ENCODE peak calls at places on chromosomes 3 and 15, in ten cellular contexts. One of them, this sample, is unnamed.

GRCh38 chr3:62145086-62145757 is 228.1 kb downstream of the FEZF2 start:
- DNase-seq in left ventricle myocardium inferior: no peak
- DNase-seq in stomach: no peak
- DNase-seq in pancreas: no peak
- DNase-seq in Peyer's patch: no peak
- DNase-seq in cardiac muscle cell: no peak
- DNase-seq in adrenal gland: no peak
- DNase-seq in esophagus muscularis mucosa: no peak
- DNase-seq in hepatocyte: no peak
- DNase-seq in heart right ventricle: no peak
- DNase-seq in this sample: no peak

GRCh38 chr3:185351371-185351770 is 11.6 kb upstream of the MAP3K13 start:
- DNase-seq in left ventricle myocardium inferior: no peak
- DNase-seq in stomach: no peak
- DNase-seq in pancreas: no peak
- DNase-seq in Peyer's patch: no peak
- DNase-seq in cardiac muscle cell: no peak
- DNase-seq in adrenal gland: no peak
- DNase-seq in esophagus muscularis mucosa: no peak
- DNase-seq in hepatocyte: no peak
- DNase-seq in heart right ventricle: no peak
- DNase-seq in this sample: no peak

GRCh38 chr15:100215031-100215842 is 126.5 kb downstream of the ADAMTS17 start:
- DNase-seq in left ventricle myocardium inferior: no peak
- DNase-seq in stomach: no peak
- DNase-seq in pancreas: no peak
- DNase-seq in Peyer's patch: peak; percentile 21
- DNase-seq in cardiac muscle cell: no peak
- DNase-seq in adrenal gland: peak; percentile 5
- DNase-seq in esophagus muscularis mucosa: no peak
- DNase-seq in hepatocyte: no peak
- DNase-seq in heart right ventricle: no peak
- DNase-seq in this sample: no peak

GRCh38 chr3:155491696-155492095 is 198.2 kb upstream of the STRIT1 start:
- DNase-seq in left ventricle myocardium inferior: no peak
- DNase-seq in stomach: no peak
- DNase-seq in pancreas: no peak
- DNase-seq in Peyer's patch: no peak
- DNase-seq in cardiac muscle cell: no peak
- DNase-seq in adrenal gland: no peak
- DNase-seq in esophagus muscularis mucosa: no peak
- DNase-seq in hepatocyte: no peak
- DNase-seq in heart right ventricle: no peak
- DNase-seq in this sample: no peak

GRCh38 chr3:41716391-41716910 is 245.5 kb downstream of the ULK4 start:
- DNase-seq in left ventricle myocardium inferior: no peak
- DNase-seq in stomach: no peak
- DNase-seq in pancreas: no peak
- DNase-seq in Peyer's patch: no peak
- DNase-seq in cardiac muscle cell: no peak
- DNase-seq in adrenal gland: no peak
- DNase-seq in esophagus muscularis mucosa: no peak
- DNase-seq in hepatocyte: peak; percentile 21
- DNase-seq in heart right ventricle: no peak
- DNase-seq in this sample: no peak

GRCh38 chr15:71015342-71015741 is 99.9 kb upstream of the THSD4 start:
- DNase-seq in left ventricle myocardium inferior: no peak
- DNase-seq in stomach: no peak
- DNase-seq in pancreas: no peak
- DNase-seq in Peyer's patch: no peak
- DNase-seq in cardiac muscle cell: no peak
- DNase-seq in adrenal gland: no peak
- DNase-seq in esophagus muscularis mucosa: no peak
- DNase-seq in hepatocyte: no peak
- DNase-seq in heart right ventricle: no peak
- DNase-seq in this sample: no peak

GRCh38 chr3:38579551-38580449 is 69.7 kb downstream of the SCN5A start:
- DNase-seq in left ventricle myocardium inferior: peak; percentile 61
- DNase-seq in stomach: peak; percentile 9
- DNase-seq in pancreas: no peak
- DNase-seq in Peyer's patch: peak; percentile 26
- DNase-seq in cardiac muscle cell: peak; percentile 69
- DNase-seq in adrenal gland: no peak
- DNase-seq in esophagus muscularis mucosa: peak; percentile 78
- DNase-seq in hepatocyte: no peak
- DNase-seq in heart right ventricle: peak; percentile 53
- DNase-seq in this sample: no peak

GRCh38 chr15:42808921-42809320 is 72.0 kb upstream of the CDAN1 start:
- DNase-seq in left ventricle myocardium inferior: no peak
- DNase-seq in stomach: no peak
- DNase-seq in pancreas: no peak
- DNase-seq in Peyer's patch: no peak
- DNase-seq in cardiac muscle cell: no peak
- DNase-seq in adrenal gland: no peak
- DNase-seq in esophagus muscularis mucosa: no peak
- DNase-seq in hepatocyte: no peak
- DNase-seq in heart right ventricle: no peak
- DNase-seq in this sample: no peak

GRCh38 chr15:64438653-64439447 is 21.5 kb upstream of the ZNF609 start:
- DNase-seq in left ventricle myocardium inferior: no peak
- DNase-seq in stomach: no peak
- DNase-seq in pancreas: no peak
- DNase-seq in Peyer's patch: no peak
- DNase-seq in cardiac muscle cell: no peak
- DNase-seq in adrenal gland: no peak
- DNase-seq in esophagus muscularis mucosa: no peak
- DNase-seq in hepatocyte: no peak
- DNase-seq in heart right ventricle: no peak
- DNase-seq in this sample: no peak

GRCh38 chr3:74546426-74546825 is 68.0 kb downstream of the CNTN3 start:
- DNase-seq in left ventricle myocardium inferior: no peak
- DNase-seq in stomach: peak; percentile 26
- DNase-seq in pancreas: no peak
- DNase-seq in Peyer's patch: no peak
- DNase-seq in cardiac muscle cell: no peak
- DNase-seq in adrenal gland: no peak
- DNase-seq in esophagus muscularis mucosa: no peak
- DNase-seq in hepatocyte: no peak
- DNase-seq in heart right ventricle: no peak
- DNase-seq in this sample: peak; percentile 66

GRCh38 chr3:101484805-101485620 is 28.0 kb downstream of the SENP7 start:
- DNase-seq in left ventricle myocardium inferior: no peak
- DNase-seq in stomach: no peak
- DNase-seq in pancreas: no peak
- DNase-seq in Peyer's patch: no peak
- DNase-seq in cardiac muscle cell: no peak
- DNase-seq in adrenal gland: no peak
- DNase-seq in esophagus muscularis mucosa: no peak
- DNase-seq in hepatocyte: peak; percentile 8
- DNase-seq in heart right ventricle: no peak
- DNase-seq in this sample: peak; percentile 64

GRCh38 chr3:124837065-124837464 is 50.1 kb downstream of the ITGB5 start:
- DNase-seq in left ventricle myocardium inferior: no peak
- DNase-seq in stomach: no peak
- DNase-seq in pancreas: no peak
- DNase-seq in Peyer's patch: no peak
- DNase-seq in cardiac muscle cell: no peak
- DNase-seq in adrenal gland: no peak
- DNase-seq in esophagus muscularis mucosa: no peak
- DNase-seq in hepatocyte: no peak
- DNase-seq in heart right ventricle: no peak
- DNase-seq in this sample: no peak
- H3K27ac ChIP-seq in left ventricle myocardium inferior: peak overlapping the region; percentile 89
- H3K27ac ChIP-seq in stomach: peak overlapping the region; percentile 84
- H3K27ac ChIP-seq in pancreas: no peak overlapping the region
- H3K27ac ChIP-seq in Peyer's patch: no peak overlapping the region
- H3K27ac ChIP-seq in cardiac muscle cell: no peak overlapping the region
- H3K27ac ChIP-seq in adrenal gland: peak overlapping the region; percentile 65
- H3K27ac ChIP-seq in esophagus muscularis mucosa: peak overlapping the region; percentile 64
- H3K27ac ChIP-seq in hepatocyte: peak overlapping the region; percentile 98
- H3K27ac ChIP-seq in heart right ventricle: peak overlapping the region; percentile 83
- H3K27ac ChIP-seq in this sample: peak overlapping the region; percentile 74

DNA sequence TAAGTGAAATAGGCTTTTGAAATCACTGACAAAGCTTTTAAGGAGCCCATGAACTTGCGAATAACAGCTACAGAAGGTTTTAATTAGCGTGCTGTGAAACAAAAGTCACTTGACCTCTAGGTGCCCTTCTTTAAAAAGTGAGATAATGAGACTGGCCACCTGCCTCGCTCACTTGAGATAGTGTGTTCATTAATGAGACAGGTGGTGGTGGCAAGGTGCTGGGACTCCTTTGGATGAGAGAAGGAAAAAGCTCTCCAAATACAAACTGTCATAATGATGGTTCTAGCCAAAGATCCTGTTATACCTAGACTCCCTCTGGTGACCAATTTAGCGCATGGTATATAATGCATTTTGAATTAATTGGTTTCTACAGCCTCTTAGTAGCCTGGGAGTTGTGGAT is 22.7 kb upstream of the IREB2 start:
- DNase-seq in left ventricle myocardium inferior: no peak
- DNase-seq in stomach: no peak
- DNase-seq in pancreas: no peak
- DNase-seq in Peyer's patch: no peak
- DNase-seq in cardiac muscle cell: peak; percentile 32
- DNase-seq in adrenal gland: no peak
- DNase-seq in esophagus muscularis mucosa: no peak
- DNase-seq in hepatocyte: peak; percentile 57
- DNase-seq in heart right ventricle: no peak
- DNase-seq in this sample: peak; percentile 22
- TF ChIP-seq CTCF in left ventricle myocardium inferior: peak; percentile 35
- TF ChIP-seq CTCF in stomach: no peak
- TF ChIP-seq CTCF in pancreas: no peak
- TF ChIP-seq CTCF in Peyer's patch: peak; percentile 65
- TF ChIP-seq CTCF in cardiac muscle cell: peak; percentile 46
- TF ChIP-seq CTCF in adrenal gland: no peak
- TF ChIP-seq CTCF in esophagus muscularis mucosa: no peak
- TF ChIP-seq CTCF in hepatocyte: peak; percentile 57
- TF ChIP-seq CTCF in heart right ventricle: no peak
- TF ChIP-seq CTCF in this sample: peak; percentile 16

DNA sequence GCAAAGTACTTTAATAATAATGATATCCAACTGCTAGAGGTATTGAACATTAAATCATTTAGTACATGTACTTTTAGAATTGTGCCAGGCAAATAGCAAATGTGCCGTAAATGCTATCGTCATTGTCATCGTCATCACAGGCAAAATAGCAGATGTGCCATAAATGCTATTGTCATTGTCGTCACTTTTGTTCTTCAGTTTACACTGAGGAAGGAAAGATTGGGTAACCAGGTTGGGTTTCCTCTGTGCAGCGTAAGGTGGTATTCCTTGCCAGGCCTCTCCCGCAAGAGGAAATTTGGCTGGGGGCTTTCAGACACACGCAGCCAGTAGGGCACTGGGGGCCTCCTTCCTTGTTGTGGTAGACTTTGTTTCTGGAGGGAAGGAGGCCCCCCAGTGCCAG is 26.4 kb downstream of the ABHD17C start:
- DNase-seq in left ventricle myocardium inferior: no peak
- DNase-seq in stomach: no peak
- DNase-seq in pancreas: no peak
- DNase-seq in Peyer's patch: no peak
- DNase-seq in cardiac muscle cell: no peak
- DNase-seq in adrenal gland: no peak
- DNase-seq in esophagus muscularis mucosa: no peak
- DNase-seq in hepatocyte: no peak
- DNase-seq in heart right ventricle: no peak
- DNase-seq in this sample: no peak
- H3K27ac ChIP-seq in left ventricle myocardium inferior: no peak overlapping the region
- H3K27ac ChIP-seq in stomach: no peak overlapping the region
- H3K27ac ChIP-seq in pancreas: no peak overlapping the region
- H3K27ac ChIP-seq in Peyer's patch: no peak overlapping the region
- H3K27ac ChIP-seq in cardiac muscle cell: no peak overlapping the region
- H3K27ac ChIP-seq in adrenal gland: no peak overlapping the region
- H3K27ac ChIP-seq in esophagus muscularis mucosa: no peak overlapping the region
- H3K27ac ChIP-seq in hepatocyte: no peak overlapping the region
- H3K27ac ChIP-seq in heart right ventricle: no peak overlapping the region
- H3K27ac ChIP-seq in this sample: no peak overlapping the region

GRCh38 chr3:183229177-183229576 is 23.9 kb upstream of the B3GNT5 start:
- DNase-seq in left ventricle myocardium inferior: no peak
- DNase-seq in stomach: no peak
- DNase-seq in pancreas: no peak
- DNase-seq in Peyer's patch: no peak
- DNase-seq in cardiac muscle cell: no peak
- DNase-seq in adrenal gland: no peak
- DNase-seq in esophagus muscularis mucosa: no peak
- DNase-seq in hepatocyte: no peak
- DNase-seq in heart right ventricle: no peak
- DNase-seq in this sample: no peak
- TF ChIP-seq CTCF in left ventricle myocardium inferior: no peak
- TF ChIP-seq CTCF in stomach: no peak
- TF ChIP-seq CTCF in pancreas: no peak
- TF ChIP-seq CTCF in Peyer's patch: no peak
- TF ChIP-seq CTCF in cardiac muscle cell: no peak
- TF ChIP-seq CTCF in adrenal gland: no peak
- TF ChIP-seq CTCF in esophagus muscularis mucosa: no peak
- TF ChIP-seq CTCF in hepatocyte: no peak
- TF ChIP-seq CTCF in heart right ventricle: no peak
- TF ChIP-seq CTCF in this sample: no peak